ENCODE peak calls at places on chromosomes 12 and 14, in seven cellular contexts. One of them, this sample, is unnamed.

GRCh38 chr14:73785834-73786631 is 65.6 kb upstream of the PTGR2 start:
- DNase-seq in cardiac fibroblast: peak; percentile 96
- DNase-seq in stromal cell of bone marrow: peak; percentile 86
- DNase-seq in cardiac muscle cell: peak; percentile 60
- DNase-seq in IMR-90: peak; percentile 96
- DNase-seq in effector CD4-positive, alpha-beta T cell: peak; percentile 57
- DNase-seq in neural progenitor cell: peak; percentile 69
- DNase-seq in this sample: peak; percentile 76

GRCh38 chr14:92997343-92998061 is 74.6 kb downstream of the CHGA start:
- DNase-seq in effector CD4-positive, alpha-beta T cell: no peak
- DNase-seq in neural progenitor cell: no peak
- DNase-seq in cardiac muscle cell: no peak
- DNase-seq in IMR-90: no peak
- DNase-seq in cardiac fibroblast: no peak
- DNase-seq in stromal cell of bone marrow: no peak
- DNase-seq in this sample: no peak

GRCh38 chr12:54933381-54933780 is 51.2 kb downstream of the TESPA1 start:
- DNase-seq in IMR-90: peak; percentile 20
- DNase-seq in cardiac fibroblast: peak; percentile 54
- DNase-seq in cardiac muscle cell: no peak
- DNase-seq in neural progenitor cell: no peak
- DNase-seq in effector CD4-positive, alpha-beta T cell: no peak
- DNase-seq in stromal cell of bone marrow: no peak
- DNase-seq in this sample: no peak

GRCh38 chr12:105274571-105274970 is 38.6 kb upstream of the APPL2 start:
- DNase-seq in cardiac fibroblast: no peak
- DNase-seq in cardiac muscle cell: no peak
- DNase-seq in effector CD4-positive, alpha-beta T cell: no peak
- DNase-seq in IMR-90: no peak
- DNase-seq in stromal cell of bone marrow: no peak
- DNase-seq in neural progenitor cell: no peak
- DNase-seq in this sample: no peak

GRCh38 chr12:2693980-2694379 is 100.8 kb upstream of the FKBP4 start:
- DNase-seq in cardiac muscle cell: no peak
- DNase-seq in neural progenitor cell: no peak
- DNase-seq in IMR-90: no peak
- DNase-seq in stromal cell of bone marrow: no peak
- DNase-seq in effector CD4-positive, alpha-beta T cell: no peak
- DNase-seq in cardiac fibroblast: no peak
- DNase-seq in this sample: no peak

GRCh38 chr12:11787437-11787836 is 138.0 kb downstream of the ETV6 start:
- DNase-seq in effector CD4-positive, alpha-beta T cell: no peak
- DNase-seq in neural progenitor cell: no peak
- DNase-seq in cardiac fibroblast: no peak
- DNase-seq in IMR-90: no peak
- DNase-seq in stromal cell of bone marrow: no peak
- DNase-seq in cardiac muscle cell: no peak
- DNase-seq in this sample: no peak

GRCh38 chr12:32198555-32198954 is 91.9 kb downstream of the BICD1 start:
- DNase-seq in stromal cell of bone marrow: peak; percentile 15
- DNase-seq in neural progenitor cell: no peak
- DNase-seq in cardiac fibroblast: peak; percentile 15
- DNase-seq in cardiac muscle cell: no peak
- DNase-seq in IMR-90: peak; percentile 66
- DNase-seq in effector CD4-positive, alpha-beta T cell: no peak
- DNase-seq in this sample: no peak

GRCh38 chr14:72510566-72510965 is 383.3 kb downstream of the DPF3 start:
- DNase-seq in IMR-90: no peak
- DNase-seq in neural progenitor cell: no peak
- DNase-seq in cardiac muscle cell: no peak
- DNase-seq in effector CD4-positive, alpha-beta T cell: no peak
- DNase-seq in stromal cell of bone marrow: no peak
- DNase-seq in cardiac fibroblast: no peak
- DNase-seq in this sample: no peak

GRCh38 chr12:106044773-106045172 is 94.0 kb downstream of the NUAK1 start:
- DNase-seq in cardiac muscle cell: no peak
- DNase-seq in effector CD4-positive, alpha-beta T cell: no peak
- DNase-seq in neural progenitor cell: no peak
- DNase-seq in stromal cell of bone marrow: no peak
- DNase-seq in IMR-90: peak; percentile 62
- DNase-seq in cardiac fibroblast: no peak
- DNase-seq in this sample: no peak

GRCh38 chr12:29649722-29650121 is 134.0 kb downstream of the TMTC1 start:
- DNase-seq in neural progenitor cell: no peak
- DNase-seq in cardiac muscle cell: no peak
- DNase-seq in stromal cell of bone marrow: no peak
- DNase-seq in IMR-90: no peak
- DNase-seq in cardiac fibroblast: no peak
- DNase-seq in effector CD4-positive, alpha-beta T cell: no peak
- DNase-seq in this sample: no peak

GRCh38 chr12:38745601-38746000 is 159.8 kb downstream of the CPNE8 start:
- DNase-seq in stromal cell of bone marrow: no peak
- DNase-seq in neural progenitor cell: peak; percentile 10
- DNase-seq in effector CD4-positive, alpha-beta T cell: no peak
- DNase-seq in cardiac muscle cell: no peak
- DNase-seq in IMR-90: no peak
- DNase-seq in cardiac fibroblast: no peak
- DNase-seq in this sample: no peak

GRCh38 chr12:60020068-60020467 is 424.2 kb downstream of the SLC16A7 start:
- DNase-seq in cardiac fibroblast: no peak
- DNase-seq in effector CD4-positive, alpha-beta T cell: no peak
- DNase-seq in stromal cell of bone marrow: no peak
- DNase-seq in cardiac muscle cell: no peak
- DNase-seq in IMR-90: no peak
- DNase-seq in neural progenitor cell: no peak
- DNase-seq in this sample: no peak

GRCh38 chr12:79933580-79934264 is 1.2 kb downstream of the PPP1R12A start:
- DNase-seq in effector CD4-positive, alpha-beta T cell: no peak
- DNase-seq in IMR-90: peak; percentile 6
- DNase-seq in cardiac muscle cell: peak; percentile 45
- DNase-seq in stromal cell of bone marrow: no peak
- DNase-seq in neural progenitor cell: peak; percentile 32
- DNase-seq in cardiac fibroblast: no peak
- DNase-seq in this sample: peak; percentile 34